ENCODE peak calls at places on chromosome X, in six cellular contexts. J, P, O, I, E and G are unnamed samples. For H3K4me1, the result is how much of the 10 kb centered on the place peaks cover.

GRCh38 chrX:63475200-63475599 is 124.1 kb upstream of the SPIN4 start:
- DNase-seq in J (no peak), P (peak), O (no peak), I (no peak), E (no peak), G (no peak)

GRCh38 chrX:12210921-12211320 is 72.6 kb downstream of the FRMPD4 start:
- DNase-seq in J (no peak), P (no peak), O (no peak), I (no peak), E (no peak), G (peak)

GRCh38 chrX:103536071-103536470 is 16.8 kb upstream of the RAB40A start:
- DNase-seq in J (peak), P (no peak), O (no peak), I (no peak), E (no peak), G (no peak)

GRCh38 chrX:136259543-136259942 is 8.3 kb upstream of the MAP7D3 start:
- DNase-seq in J (no peak), P (peak), O (no peak), I (no peak), E (no peak), G (no peak)

GRCh38 chrX:9821581-9821980 is 35.4 kb downstream of the SHROOM2 start:
- DNase-seq in J (no peak), P (no peak), O (no peak), I (no peak), E (no peak), G (no peak)

GRCh38 chrX:139052461-139052860 is 340.9 kb upstream of the FGF13 start:
- DNase-seq in J (no peak), P (no peak), O (no peak), I (no peak), E (no peak), G (no peak)

GRCh38 chrX:37922926-37923325 is 75.6 kb upstream of the DYNLT3 start:
- DNase-seq in J (peak), P (no peak), O (no peak), I (no peak), E (no peak), G (no peak)

GRCh38 chrX:23317799-23318724 is 16.6 kb upstream of the PTCHD1 start:
- DNase-seq in J (peak), P (peak), O (no peak), I (no peak), E (peak), G (peak)

GRCh38 chrX:8657883-8658282 is 74.1 kb downstream of the ANOS1 start:
- DNase-seq in J (no peak), P (no peak), O (no peak), I (no peak), E (no peak), G (no peak)

GRCh38 chrX:40012800-40013682 is 84.7 kb downstream of the BCOR start:
- DNase-seq in J (peak), P (peak), O (peak), I (peak), E (peak), G (peak)

GRCh38 chrX:44060221-44060620 is 87.0 kb upstream of the NDP start:
- DNase-seq in J (no peak), P (no peak), O (no peak), I (no peak), E (no peak), G (no peak)

GRCh38 chrX:68989865-68990606 is 161.2 kb downstream of the EFNB1 start:
- DNase-seq in J (peak), P (peak), O (no peak), I (no peak), E (peak), G (no peak)

GRCh38 chrX:150219374-150220185 is 143.5 kb upstream of the MAMLD1 start:
- DNase-seq in J (peak), P (peak), O (no peak), I (no peak), E (no peak), G (no peak)

GRCh38 chrX:20432048-20432447 is 165.3 kb upstream of the RPS6KA3 start:
- DNase-seq in J (no peak), P (no peak), O (no peak), I (no peak), E (no peak), G (no peak)

GRCh38 chrX:149631293-149632165 is at the start of gene TMEM185A:
- DNase-seq in J (peak), P (peak), O (peak), I (peak), E (peak), G (peak)

GRCh38 chrX:144637731-144638130 is 609.6 kb upstream of the SPANXN1 start:
- DNase-seq in J (no peak), P (no peak), O (no peak), I (no peak), E (no peak), G (no peak)

GRCh38 chrX:15240414-15240813 is 29.5 kb downstream of the ASB9 start:
- DNase-seq in J (no peak), P (no peak), O (no peak), I (no peak), E (no peak), G (no peak)

GRCh38 chrX:109392895-109393294 is 89.0 kb downstream of the GUCY2F start:
- DNase-seq in J (no peak), P (no peak), O (no peak), I (no peak), E (no peak), G (no peak)

GRCh38 chrX:56794404-56794803 is 65.4 kb downstream of the NBDY start:
- DNase-seq in J (no peak), P (no peak), O (no peak), I (peak), E (no peak), G (no peak)

GRCh38 chrX:139290310-139290709 is 240.2 kb upstream of the F9 start:
- DNase-seq in J (no peak), P (no peak), O (no peak), I (no peak), E (no peak), G (no peak)

GRCh38 chrX:21926527-21927278 is 13.8 kb upstream of the SMS start:
- DNase-seq in J (peak), P (peak), O (no peak), I (no peak), E (no peak), G (peak)

GRCh38 chrX:7108995-7109634 is 38.4 kb upstream of the STS start:
- DNase-seq in J (no peak), P (no peak), O (no peak), I (no peak), E (peak), G (peak)

GRCh38 chrX:19512961-19513360 is 2.3 kb downstream of the MAP3K15 start:
- DNase-seq in J (no peak), P (no peak), O (no peak), I (no peak), E (no peak), G (no peak)

GRCh38 chrX:103155201-103155600 is 59.7 kb upstream of the BEX4 start:
- DNase-seq in J (peak), P (no peak), O (no peak), I (no peak), E (no peak), G (peak)

GRCh38 chrX:66399273-66399672 is 235.2 kb downstream of the HEPH start:
- DNase-seq in J (no peak), P (no peak), O (no peak), I (no peak), E (no peak), G (no peak)

GRCh38 chrX:20459410-20460350 is 193.0 kb upstream of the RPS6KA3 start:
- DNase-seq in J (no peak), P (no peak), O (no peak), I (no peak), E (no peak), G (no peak)

GRCh38 chrX:15170927-15171326 is 99.0 kb downstream of the ASB9 start:
- DNase-seq in J (no peak), P (no peak), O (no peak), I (no peak), E (no peak), G (peak)

GRCh38 chrX:72685018-72685417 is 29.1 kb downstream of the PHKA1 start:
- DNase-seq in J (no peak), P (no peak), O (no peak), I (no peak), E (no peak), G (no peak)

GRCh38 chrX:130746709-130747347 is 156.2 kb downstream of the ENOX2 start:
- DNase-seq in J (no peak), P (no peak), O (no peak), I (no peak), E (no peak), G (no peak)

GRCh38 chrX:92232182-92232581 is 453.0 kb downstream of the PCDH11X start:
- DNase-seq in J (peak), P (peak), O (no peak), I (no peak), E (peak), G (peak)

GRCh38 chrX:141405486-141405877 is 163.2 kb upstream of the SPANXC start:
- DNase-seq in J (no peak), P (no peak), O (no peak), I (no peak), E (no peak), G (no peak)

GRCh38 chrX:143661286-143661685 is 25.4 kb upstream of the SLITRK4 start:
- DNase-seq in J (no peak), P (peak), O (no peak), I (no peak), E (no peak), G (no peak)

GRCh38 chrX:1412551-1413161 is 20.7 kb upstream of the SLC25A6 start:
- DNase-seq in J (no peak), P (no peak), O (no peak), I (no peak), E (no peak), G (no peak)

GRCh38 chrX:44106864-44107263 is 133.7 kb upstream of the NDP start:
- DNase-seq in J (no peak), P (no peak), O (no peak), I (no peak), E (no peak), G (no peak)

GRCh38 chrX:3518870-3519269 is 172.4 kb upstream of the MXRA5 start:
- DNase-seq in J (peak), P (peak), O (peak), I (peak), E (no peak), G (no peak)

GRCh38 chrX:150813922-150814321 is 84.5 kb downstream of the CD99L2 start:
- DNase-seq in J (peak), P (no peak), O (no peak), I (no peak), E (no peak), G (no peak)

GRCh38 chrX:149365061-149365460 is 140.0 kb downstream of the IDS start:
- DNase-seq in J (peak), P (peak), O (no peak), I (no peak), E (no peak), G (no peak)

GRCh38 chrX:51641421-51642021 is 22.8 kb upstream of the CENPVL3 start:
- DNase-seq in J (peak), P (peak), O (no peak), I (no peak), E (peak), G (peak)

DNA sequence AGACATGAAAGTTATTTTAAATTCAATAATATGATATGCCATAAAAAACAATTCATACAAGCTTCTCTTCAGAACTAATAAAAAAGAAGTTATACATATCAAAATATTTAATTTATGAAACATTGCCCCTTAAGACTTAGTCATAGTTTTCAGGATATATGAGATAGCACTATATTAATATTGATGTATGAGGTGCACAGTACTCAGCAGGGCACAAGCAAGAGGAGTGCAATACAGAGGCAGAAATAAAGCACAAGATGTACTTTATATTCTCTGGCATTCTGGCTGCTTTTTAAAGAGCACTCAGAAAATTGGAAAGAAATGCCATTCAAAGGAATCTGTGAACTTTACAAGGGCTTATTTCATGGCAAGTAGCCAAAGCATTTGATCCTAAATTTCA is 274.9 kb downstream of the CPXCR1 start:
- DNase-seq in J (no peak), P (no peak), O (no peak), I (no peak), E (no peak), G (no peak)
- H3K4me3 ChIP-seq in J (no peak), P (no peak), O (no peak), I (no peak), E (no peak), G (no peak)

GRCh38 chrX:34559325-34559724 is 97.8 kb downstream of the TMEM47 start:
- DNase-seq in J (no peak), P (no peak), O (no peak), I (no peak), E (no peak), G (peak)

GRCh38 chrX:34563061-34563460 is 94.0 kb downstream of the TMEM47 start:
- DNase-seq in J (no peak), P (peak), O (no peak), I (no peak), E (no peak), G (no peak)

GRCh38 chrX:34562006-34562405 is 95.1 kb downstream of the TMEM47 start:
- DNase-seq in J (no peak), P (no peak), O (no peak), I (no peak), E (no peak), G (peak)

GRCh38 chrX:34560180-34560579 is 96.9 kb downstream of the TMEM47 start:
- DNase-seq in J (no peak), P (no peak), O (no peak), I (no peak), E (no peak), G (no peak)

GRCh38 chrX:34563809-34564208 is 93.3 kb downstream of the TMEM47 start:
- DNase-seq in J (no peak), P (peak), O (no peak), I (no peak), E (no peak), G (no peak)
- H3K4me1 ChIP-seq in J (under half), P (under half), O (under half), I (under half), E (under half), G (under half)

GRCh38 chrX:46447384-46447783 is 97.8 kb downstream of the ZNF674 start:
- DNase-seq in J (peak), P (no peak), O (no peak), I (no peak), E (no peak), G (peak)
- H3K4me3 ChIP-seq in J (peak), P (peak), O (peak), I (peak), E (peak), G (peak)

GRCh38 chrX:153882086-153882498 is 3.9 kb downstream of the L1CAM start:
- DNase-seq in J (no peak), P (no peak), O (no peak), I (no peak), E (no peak), G (no peak)
- H3K4me1 ChIP-seq in J (under half), P (under half), O (under half), I (under half), E (under half), G (under half)

GRCh38 chrX:17475820-17476219 is 100.8 kb downstream of the NHS start:
- DNase-seq in J (no peak), P (no peak), O (no peak), I (no peak), E (no peak), G (no peak)
- H3K4me3 ChIP-seq in J (no peak), P (no peak), O (no peak), I (no peak), E (no peak), G (no peak)

GRCh38 chrX:118497180-118497814 is 1.7 kb downstream of the DOCK11 start:
- DNase-seq in J (no peak), P (no peak), O (no peak), I (no peak), E (no peak), G (no peak)

GRCh38 chrX:118499295-118499694 is 3.7 kb downstream of the DOCK11 start:
- DNase-seq in J (no peak), P (peak), O (no peak), I (no peak), E (peak), G (no peak)

GRCh38 chrX:118498755-118499154 is 3.1 kb downstream of the DOCK11 start:
- DNase-seq in J (no peak), P (no peak), O (no peak), I (no peak), E (no peak), G (no peak)

GRCh38 chrX:118496763-118497079 is 1.1 kb downstream of the DOCK11 start:
- DNase-seq in J (no peak), P (no peak), O (no peak), I (no peak), E (no peak), G (no peak)

DNA sequence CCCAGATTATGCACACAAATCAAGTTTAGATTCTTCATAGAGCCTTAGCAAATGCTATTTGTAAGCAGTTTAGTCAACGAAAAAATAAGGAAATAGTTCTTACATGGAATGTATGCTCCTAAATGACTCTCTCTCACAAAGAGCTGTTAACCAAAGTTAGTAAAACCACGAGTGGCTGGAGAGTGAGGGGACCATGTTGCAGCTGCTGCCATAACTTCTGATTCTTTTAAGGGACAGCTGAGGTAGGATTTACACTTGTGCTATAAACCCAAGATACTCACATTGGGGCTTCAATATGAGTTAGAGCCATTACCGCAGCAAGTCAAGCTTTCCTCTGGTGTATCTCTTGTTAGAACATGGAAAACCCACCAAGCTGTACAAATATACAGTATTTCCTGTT is 2.7 kb downstream of the DOCK11 start:
- DNase-seq in J (no peak), P (no peak), O (no peak), I (no peak), E (no peak), G (no peak)
- H3K4me1 ChIP-seq in J (under half), P (under half), O (under half), I (under half), E (under half), G (under half)

GRCh38 chrX:45577361-45577760 is 376.7 kb upstream of the DIPK2B start:
- DNase-seq in J (no peak), P (no peak), O (no peak), I (no peak), E (no peak), G (no peak)
- H3K4me3 ChIP-seq in J (no peak), P (no peak), O (no peak), I (no peak), E (no peak), G (no peak)

GRCh38 chrX:41723821-41724220 is at the start of gene GPR82:
- DNase-seq in J (no peak), P (no peak), O (no peak), I (no peak), E (no peak), G (no peak)
- H3K4me1 ChIP-seq in J (under half), P (under half), O (under half), I (under half), E (under half), G (under half)